ENCODE peak calls at places on chromosomes 1 and 21, in five cellular contexts. J is lower lobe of right lung, D is T-helper 22 cell, F is GM04503, N is AG04450. G is an unnamed sample.

GRCh38 chr1:15128520-15129313 is 24.8 kb upstream of the TMEM51 start:
- DNase-seq in J (peak; percentile 79), F (peak; percentile 7), D (peak; percentile 11), N (no peak), G (peak; percentile 27)

GRCh38 chr1:1361982-1362423 is 3.6 kb upstream of the MXRA8 start:
- DNase-seq in F (peak; percentile 71), J (no peak), D (no peak), N (peak; percentile 66), G (no peak)

GRCh38 chr1:7474786-7475502 is 296.2 kb upstream of the VAMP3 start:
- DNase-seq in F (no peak), J (no peak), N (no peak), D (no peak), G (no peak)

GRCh38 chr1:153790996-153791855 is 16.0 kb downstream of the SLC27A3 start:
- DNase-seq in N (peak; percentile 85), D (no peak), F (peak; percentile 90), J (peak; percentile 78), G (no peak)

GRCh38 chr1:110605901-110606783 is at the start of gene KCNA2:
- DNase-seq in D (no peak), N (no peak), J (no peak), F (no peak), G (no peak)

GRCh38 chr1:99441234-99442095 is 177.2 kb downstream of the PLPPR4 start:
- DNase-seq in J (no peak), D (no peak), F (peak; percentile 43), N (peak; percentile 10), G (no peak)

GRCh38 chr21:45248893-45249381 is 38.8 kb downstream of the POFUT2 start:
- DNase-seq in F (no peak), D (no peak), J (no peak), N (no peak), G (no peak)

GRCh38 chr1:206872139-206872538 is 6.7 kb downstream of the IL20 start:
- DNase-seq in F (no peak), J (no peak), D (no peak), N (no peak), G (no peak)

GRCh38 chr1:19081218-19081893 is 124.9 kb upstream of the IFFO2 start:
- DNase-seq in F (peak; percentile 27), D (no peak), N (no peak), J (no peak), G (no peak)

GRCh38 chr1:199287632-199288031 is 648.8 kb downstream of the PTPRC start:
- DNase-seq in F (no peak), N (no peak), J (no peak), D (no peak), G (no peak)

GRCh38 chr1:185284533-185285244 is 32.4 kb downstream of the IVNS1ABP start:
- DNase-seq in N (no peak), F (no peak), D (no peak), J (no peak), G (no peak)

G was measured in effector memory CD4-positive, alpha-beta T cell.